ENCODE peak calls at places on chromosomes 1 and 21, in nine cellular contexts. X is RWPE1; Y is M059J; E is activated CD4-positive, CD25-positive, alpha-beta regulatory T cell treated with anti-CD3 and anti-CD28 coated beads, Interleukin-2, amount 50 U/mL, for 16 hours; P is substantia nigra; M is NCI-H2171; S is WERI-Rb-1; U is CD8-positive, alpha-beta T cell; K is astrocyte of the spinal cord. J is an unnamed sample.

GRCh38 chr1:185786524-185786923 is 52.3 kb downstream of the HMCN1 start:
- DNase-seq in U (no peak), X (no peak), E (no peak), Y (peak; percentile 78), K (peak; percentile 30), M (no peak), P (no peak), S (no peak), J (no peak)

GRCh38 chr1:20735581-20736111 is 3.1 kb upstream of the SH2D5 start:
- DNase-seq in M (no peak), E (no peak), P (no peak), U (no peak), X (peak; percentile 85), Y (peak; percentile 15), S (no peak), K (no peak), J (no peak)

GRCh38 chr1:7223334-7224080 is 438.3 kb downstream of the CAMTA1 start:
- DNase-seq in Y (peak; percentile 88), U (no peak), E (no peak), S (no peak), P (no peak), M (no peak), X (peak; percentile 77), K (peak; percentile 89), J (peak; percentile 72)

GRCh38 chr1:236568285-236568894 is 35.9 kb downstream of the HEATR1 start:
- DNase-seq in U (no peak), K (peak; percentile 13), M (no peak), S (no peak), X (no peak), Y (no peak), E (no peak), P (no peak), J (no peak)

GRCh38 chr1:15219280-15220023 is 27.6 kb upstream of the FHAD1 start:
- DNase-seq in X (no peak), P (no peak), S (no peak), K (no peak), Y (no peak), M (no peak), U (no peak), E (no peak), J (no peak)

GRCh38 chr1:47333922-47334764 is 553 bp downstream of the CMPK1 start:
- DNase-seq in S (peak; percentile 71), X (peak; percentile 83), P (peak; percentile 59), K (peak; percentile 75), M (peak; percentile 87), Y (peak; percentile 81), E (peak; percentile 52), U (peak; percentile 64), J (peak; percentile 53)

GRCh38 chr1:2544093-2544874 is 11.9 kb upstream of the TNFRSF14 start:
- DNase-seq in K (peak; percentile 46), Y (no peak), E (no peak), U (no peak), M (no peak), X (no peak), P (no peak), S (peak; percentile 77), J (no peak)

GRCh38 chr21:35559881-35560280 is 500.4 kb downstream of the SETD4 start:
- DNase-seq in S (no peak), U (no peak), P (no peak), E (no peak), X (no peak), K (peak; percentile 71), Y (peak; percentile 73), M (no peak), J (peak; percentile 51)

GRCh38 chr1:156801409-156802121 is 15.1 kb downstream of the SH2D2A start:
- DNase-seq in E (no peak), P (no peak), U (no peak), Y (peak; percentile 63), M (no peak), K (peak; percentile 86), S (peak; percentile 69), X (no peak), J (peak; percentile 32)

GRCh38 chr1:204408602-204409001 is 3.0 kb downstream of the PPP1R15B start:
- DNase-seq in U (no peak), Y (no peak), E (no peak), S (no peak), M (no peak), K (no peak), P (no peak), X (no peak), J (no peak)

GRCh38 chr1:5980314-5981008 is 11.8 kb downstream of the NPHP4 start:
- DNase-seq in S (peak; percentile 92), K (peak; percentile 17), P (no peak), M (no peak), E (no peak), U (no peak), Y (no peak), X (no peak), J (peak; percentile 21)

GRCh38 chr1:215617979-215618378 is 50.9 kb downstream of the KCTD3 start:
- DNase-seq in M (no peak), P (no peak), U (no peak), K (no peak), S (no peak), Y (peak; percentile 14), X (no peak), E (no peak), J (no peak)

GRCh38 chr1:218348628-218349185 is 3.6 kb downstream of the TGFB2 start:
- DNase-seq in Y (peak; percentile 59), E (no peak), P (no peak), X (no peak), K (peak; percentile 52), U (no peak), S (no peak), M (no peak), J (no peak)

GRCh38 chr1:88923224-88923623 is 31.9 kb upstream of the GTF2B start:
- DNase-seq in X (no peak), P (no peak), Y (no peak), K (no peak), S (peak; percentile 21), E (no peak), M (no peak), U (no peak), J (no peak)

J was measured in brain microvascular endothelial cell.